ENCODE peak calls at places on chromosomes 5 and 9, in six cellular contexts. Q, Z, S, K, J and V are unnamed samples.

GRCh38 chr5:81505672-81506071 is 111.7 kb upstream of the ACOT12 start:
- DNase-seq in J (no peak), K (no peak), S (no peak), Q (no peak), Z (no peak), V (no peak)

GRCh38 chr9:107087256-107087655 is 195.8 kb upstream of the RAD23B start:
- DNase-seq in K (no peak), J (no peak), S (no peak), Z (no peak), Q (no peak), V (no peak)

GRCh38 chr5:77771452-77771851 is 4.7 kb downstream of the TBCA start:
- DNase-seq in J (no peak), Q (no peak), S (no peak), Z (no peak), K (no peak), V (no peak)

GRCh38 chr9:81560851-81561732 is 128.3 kb downstream of the TLE1 start:
- DNase-seq in S (no peak), K (no peak), Q (no peak), J (no peak), Z (no peak), V (no peak)

GRCh38 chr5:78518365-78519197 is 130.0 kb downstream of the LHFPL2 start:
- DNase-seq in S (peak), K (no peak), J (no peak), Z (no peak), Q (peak), V (no peak)

GRCh38 chr5:58545912-58546311 is 37.0 kb upstream of the RAB3C start:
- DNase-seq in K (no peak), Q (no peak), J (no peak), S (no peak), Z (no peak), V (no peak)

GRCh38 chr5:132459031-132459982 is 31.3 kb downstream of the IRF1 start:
- DNase-seq in K (no peak), Z (no peak), S (peak), Q (no peak), J (peak), V (no peak)

GRCh38 chr9:93652604-93653592 is 76.5 kb downstream of the PHF2 start:
- DNase-seq in K (no peak), J (peak), S (no peak), Z (no peak), Q (no peak), V (no peak)

GRCh38 chr9:10706788-10707187 is 94.0 kb upstream of the PTPRD start:
- DNase-seq in S (no peak), J (no peak), Q (no peak), K (no peak), Z (no peak), V (no peak)

GRCh38 chr9:84750152-84750865 is 80.8 kb downstream of the NTRK2 start:
- DNase-seq in K (peak), J (no peak), Q (peak), Z (no peak), S (no peak), V (no peak)

GRCh38 chr5:37859805-37860204 is 20.0 kb upstream of the GDNF start:
- DNase-seq in J (no peak), S (no peak), Z (no peak), Q (no peak), K (no peak), V (no peak)

GRCh38 chr5:134370871-134371833 is at the start of gene UBE2B:
- DNase-seq in S (peak), K (peak), Z (peak), J (peak), Q (peak), V (peak)

GRCh38 chr9:89122944-89123343 is 55.7 kb downstream of the SHC3 start:
- DNase-seq in Z (no peak), K (no peak), S (no peak), J (no peak), Q (no peak), V (no peak)

GRCh38 chr9:132424857-132425702 is 15.1 kb downstream of the CFAP77 start:
- DNase-seq in K (no peak), J (no peak), Z (peak), Q (no peak), S (no peak), V (no peak)

GRCh38 chr5:72123764-72124163 is 16.5 kb downstream of the MAP1B start:
- DNase-seq in Q (no peak), S (no peak), J (no peak), K (no peak), Z (no peak), V (no peak)

GRCh38 chr9:33498387-33498786 is 24.7 kb upstream of the NOL6 start:
- DNase-seq in K (no peak), S (no peak), J (no peak), Z (no peak), Q (no peak), V (no peak)

GRCh38 chr9:126701820-126702500 is 88.2 kb downstream of the LMX1B start:
- DNase-seq in Z (no peak), K (no peak), J (peak), S (no peak), Q (peak), V (no peak)

GRCh38 chr9:21968331-21969010 is 25.7 kb downstream of the CDKN2A start:
- DNase-seq in J (no peak), Q (no peak), S (no peak), Z (peak), K (no peak), V (no peak)

GRCh38 chr9:135046156-135047025 is 41.1 kb upstream of the OLFM1 start:
- DNase-seq in J (no peak), Q (no peak), K (no peak), S (peak), Z (peak), V (no peak)

GRCh38 chr5:142748568-142749249 is 21.5 kb upstream of the ARHGAP26 start:
- DNase-seq in J (peak), Q (no peak), S (peak), K (no peak), Z (no peak), V (no peak)

GRCh38 chr9:94851467-94851866 is 125.0 kb downstream of the AOPEP start:
- DNase-seq in S (no peak), J (no peak), K (no peak), Z (no peak), Q (no peak), V (no peak)

GRCh38 chr9:123761905-123762605 is 167.9 kb downstream of the DENND1A start:
- DNase-seq in J (no peak), Q (no peak), Z (no peak), S (no peak), K (peak), V (no peak)

GRCh38 chr5:15421798-15422456 is 78.1 kb upstream of the FBXL7 start:
- DNase-seq in S (no peak), K (no peak), Q (no peak), Z (no peak), J (no peak), V (no peak)

GRCh38 chr5:132781029-132781428 is 4.0 kb upstream of the SEPTIN8 start:
- DNase-seq in K (no peak), Z (no peak), Q (no peak), J (no peak), S (no peak), V (no peak)